ENCODE peak calls at places on chromosomes 1 and 21, in seven cellular contexts. One of them, this sample, is unnamed.

GRCh38 chr1:46687095-46687659 is 15.5 kb downstream of the TEX38 start:
- DNase-seq in nephron progenitor cell: no peak
- DNase-seq in uterus: peak; percentile 75
- DNase-seq in lower lobe of right lung: peak; percentile 85
- DNase-seq in left lung: no peak
- DNase-seq in adrenal gland: peak; percentile 89
- DNase-seq in kidney epithelial cell: no peak
- DNase-seq in this sample: peak; percentile 93

GRCh38 chr1:206706298-206706791 is 21.6 kb downstream of the MAPKAPK2 start:
- DNase-seq in left lung: no peak
- DNase-seq in lower lobe of right lung: no peak
- DNase-seq in adrenal gland: peak; percentile 39
- DNase-seq in kidney epithelial cell: no peak
- DNase-seq in nephron progenitor cell: no peak
- DNase-seq in uterus: peak; percentile 46
- DNase-seq in this sample: peak; percentile 28

GRCh38 chr21:36747815-36748381 is 49.0 kb downstream of the SIM2 start:
- DNase-seq in adrenal gland: peak; percentile 59
- DNase-seq in uterus: no peak
- DNase-seq in nephron progenitor cell: peak; percentile 87
- DNase-seq in left lung: no peak
- DNase-seq in lower lobe of right lung: no peak
- DNase-seq in kidney epithelial cell: no peak
- DNase-seq in this sample: peak; percentile 66

GRCh38 chr1:46646844-46647243 is 21.3 kb downstream of the ATPAF1 start:
- DNase-seq in uterus: no peak
- DNase-seq in adrenal gland: no peak
- DNase-seq in nephron progenitor cell: no peak
- DNase-seq in kidney epithelial cell: no peak
- DNase-seq in lower lobe of right lung: no peak
- DNase-seq in left lung: no peak
- DNase-seq in this sample: no peak

GRCh38 chr1:23545851-23546250 is 13.4 kb downstream of the ID3 start:
- DNase-seq in nephron progenitor cell: no peak
- DNase-seq in kidney epithelial cell: no peak
- DNase-seq in uterus: no peak
- DNase-seq in adrenal gland: no peak
- DNase-seq in lower lobe of right lung: no peak
- DNase-seq in left lung: no peak
- DNase-seq in this sample: no peak

GRCh38 chr1:241443561-241443960 is 76.0 kb downstream of the FH start:
- DNase-seq in kidney epithelial cell: no peak
- DNase-seq in lower lobe of right lung: no peak
- DNase-seq in nephron progenitor cell: no peak
- DNase-seq in left lung: no peak
- DNase-seq in adrenal gland: no peak
- DNase-seq in uterus: no peak
- DNase-seq in this sample: no peak

GRCh38 chr1:81377406-81377805 is 423.3 kb upstream of the ADGRL2 start:
- DNase-seq in uterus: no peak
- DNase-seq in lower lobe of right lung: no peak
- DNase-seq in kidney epithelial cell: no peak
- DNase-seq in nephron progenitor cell: no peak
- DNase-seq in left lung: no peak
- DNase-seq in adrenal gland: no peak
- DNase-seq in this sample: no peak

GRCh38 chr1:224851850-224852261 is 77.6 kb upstream of the DNAH14 start:
- DNase-seq in adrenal gland: no peak
- DNase-seq in lower lobe of right lung: no peak
- DNase-seq in nephron progenitor cell: no peak
- DNase-seq in kidney epithelial cell: no peak
- DNase-seq in uterus: no peak
- DNase-seq in left lung: peak; percentile 45
- DNase-seq in this sample: peak; percentile 84

GRCh38 chr1:201562257-201562656 is 23.3 kb downstream of the NAV1 start:
- DNase-seq in nephron progenitor cell: peak; percentile 15
- DNase-seq in lower lobe of right lung: peak; percentile 16
- DNase-seq in uterus: no peak
- DNase-seq in left lung: no peak
- DNase-seq in kidney epithelial cell: no peak
- DNase-seq in adrenal gland: no peak
- DNase-seq in this sample: no peak

GRCh38 chr1:209455133-209455532 is 128.4 kb upstream of the CAMK1G start:
- DNase-seq in left lung: no peak
- DNase-seq in nephron progenitor cell: no peak
- DNase-seq in uterus: no peak
- DNase-seq in kidney epithelial cell: peak; percentile 48
- DNase-seq in adrenal gland: no peak
- DNase-seq in lower lobe of right lung: no peak
- DNase-seq in this sample: no peak

GRCh38 chr1:87866416-87866815 is 537.7 kb downstream of the LMO4 start:
- DNase-seq in nephron progenitor cell: no peak
- DNase-seq in uterus: no peak
- DNase-seq in left lung: no peak
- DNase-seq in adrenal gland: no peak
- DNase-seq in lower lobe of right lung: no peak
- DNase-seq in kidney epithelial cell: no peak
- DNase-seq in this sample: no peak

GRCh38 chr21:38170283-38170682 is 86.5 kb upstream of the KCNJ15 start:
- DNase-seq in kidney epithelial cell: no peak
- DNase-seq in lower lobe of right lung: peak; percentile 56
- DNase-seq in nephron progenitor cell: peak; percentile 23
- DNase-seq in left lung: no peak
- DNase-seq in adrenal gland: peak; percentile 16
- DNase-seq in uterus: no peak
- DNase-seq in this sample: no peak

GRCh38 chr1:209797978-209798639 is 7.8 kb downstream of the IRF6 start:
- DNase-seq in uterus: no peak
- DNase-seq in lower lobe of right lung: no peak
- DNase-seq in kidney epithelial cell: no peak
- DNase-seq in nephron progenitor cell: no peak
- DNase-seq in adrenal gland: no peak
- DNase-seq in left lung: no peak
- DNase-seq in this sample: no peak

GRCh38 chr1:106344494-106344893 is 712.0 kb upstream of the PRMT6 start:
- DNase-seq in left lung: no peak
- DNase-seq in nephron progenitor cell: no peak
- DNase-seq in kidney epithelial cell: no peak
- DNase-seq in lower lobe of right lung: no peak
- DNase-seq in uterus: no peak
- DNase-seq in adrenal gland: no peak
- DNase-seq in this sample: no peak

GRCh38 chr1:94620345-94621031 is 78.9 kb upstream of the F3 start:
- DNase-seq in left lung: no peak
- DNase-seq in uterus: no peak
- DNase-seq in nephron progenitor cell: no peak
- DNase-seq in adrenal gland: no peak
- DNase-seq in kidney epithelial cell: no peak
- DNase-seq in lower lobe of right lung: no peak
- DNase-seq in this sample: no peak

GRCh38 chr1:163035791-163036249 is 33.3 kb upstream of the RGS4 start:
- DNase-seq in left lung: no peak
- DNase-seq in kidney epithelial cell: peak; percentile 97
- DNase-seq in adrenal gland: no peak
- DNase-seq in uterus: no peak
- DNase-seq in lower lobe of right lung: no peak
- DNase-seq in nephron progenitor cell: peak; percentile 35
- DNase-seq in this sample: no peak

GRCh38 chr1:9721606-9722377 is 70.3 kb downstream of the PIK3CD start:
- DNase-seq in kidney epithelial cell: no peak
- DNase-seq in nephron progenitor cell: peak; percentile 81
- DNase-seq in left lung: peak; percentile 75
- DNase-seq in lower lobe of right lung: no peak
- DNase-seq in adrenal gland: peak; percentile 25
- DNase-seq in uterus: no peak
- DNase-seq in this sample: no peak

GRCh38 chr1:16425125-16426025 is 11.8 kb downstream of the SPATA21 start:
- DNase-seq in adrenal gland: no peak
- DNase-seq in uterus: no peak
- DNase-seq in lower lobe of right lung: no peak
- DNase-seq in nephron progenitor cell: no peak
- DNase-seq in left lung: no peak
- DNase-seq in kidney epithelial cell: no peak
- DNase-seq in this sample: no peak

GRCh38 chr1:209825591-209826433 is 2.0 kb upstream of the UTP25 start:
- DNase-seq in uterus: no peak
- DNase-seq in nephron progenitor cell: no peak
- DNase-seq in kidney epithelial cell: no peak
- DNase-seq in lower lobe of right lung: no peak
- DNase-seq in left lung: no peak
- DNase-seq in adrenal gland: no peak
- DNase-seq in this sample: no peak

GRCh38 chr1:222788328-222789156 is 26.3 kb upstream of the DISP1 start:
- DNase-seq in nephron progenitor cell: no peak
- DNase-seq in kidney epithelial cell: no peak
- DNase-seq in uterus: no peak
- DNase-seq in left lung: no peak
- DNase-seq in lower lobe of right lung: no peak
- DNase-seq in adrenal gland: peak; percentile 9
- DNase-seq in this sample: no peak

GRCh38 chr1:243910612-243911011 is 60.6 kb upstream of the AKT3 start:
- DNase-seq in kidney epithelial cell: no peak
- DNase-seq in nephron progenitor cell: no peak
- DNase-seq in adrenal gland: no peak
- DNase-seq in left lung: no peak
- DNase-seq in uterus: no peak
- DNase-seq in lower lobe of right lung: no peak
- DNase-seq in this sample: no peak

GRCh38 chr1:91730781-91731732 is 154.9 kb downstream of the TGFBR3 start:
- DNase-seq in kidney epithelial cell: no peak
- DNase-seq in nephron progenitor cell: no peak
- DNase-seq in adrenal gland: peak; percentile 96
- DNase-seq in lower lobe of right lung: peak; percentile 79
- DNase-seq in uterus: peak; percentile 89
- DNase-seq in left lung: no peak
- DNase-seq in this sample: peak; percentile 58

GRCh38 chr1:202802998-202803932 is 5.0 kb downstream of the KDM5B start:
- DNase-seq in adrenal gland: peak; percentile 37
- DNase-seq in kidney epithelial cell: no peak
- DNase-seq in uterus: no peak
- DNase-seq in lower lobe of right lung: peak; percentile 61
- DNase-seq in nephron progenitor cell: no peak
- DNase-seq in left lung: no peak
- DNase-seq in this sample: no peak

GRCh38 chr1:206575165-206575893 is 36.9 kb downstream of the EIF2D start:
- DNase-seq in lower lobe of right lung: peak; percentile 63
- DNase-seq in nephron progenitor cell: no peak
- DNase-seq in adrenal gland: peak; percentile 66
- DNase-seq in kidney epithelial cell: no peak
- DNase-seq in uterus: no peak
- DNase-seq in left lung: no peak
- DNase-seq in this sample: peak; percentile 68

GRCh38 chr1:201025571-201026002 is 2.1 kb upstream of the KIF21B start:
- DNase-seq in uterus: no peak
- DNase-seq in kidney epithelial cell: peak; percentile 56
- DNase-seq in adrenal gland: no peak
- DNase-seq in lower lobe of right lung: no peak
- DNase-seq in left lung: no peak
- DNase-seq in nephron progenitor cell: peak; percentile 31
- DNase-seq in this sample: no peak

GRCh38 chr1:24373044-24373443 is 40.5 kb downstream of the STPG1 start:
- DNase-seq in adrenal gland: no peak
- DNase-seq in nephron progenitor cell: no peak
- DNase-seq in lower lobe of right lung: no peak
- DNase-seq in kidney epithelial cell: no peak
- DNase-seq in left lung: no peak
- DNase-seq in uterus: no peak
- DNase-seq in this sample: no peak

GRCh38 chr1:47618222-47618720 is 180.4 kb downstream of the FOXD2 start:
- DNase-seq in left lung: no peak
- DNase-seq in uterus: no peak
- DNase-seq in lower lobe of right lung: no peak
- DNase-seq in nephron progenitor cell: no peak
- DNase-seq in adrenal gland: no peak
- DNase-seq in kidney epithelial cell: no peak
- DNase-seq in this sample: no peak

GRCh38 chr1:27342778-27343638 is 1.2 kb downstream of the SYTL1 start:
- DNase-seq in adrenal gland: no peak
- DNase-seq in kidney epithelial cell: no peak
- DNase-seq in left lung: peak; percentile 92
- DNase-seq in uterus: no peak
- DNase-seq in nephron progenitor cell: peak; percentile 34
- DNase-seq in lower lobe of right lung: peak; percentile 82
- DNase-seq in this sample: peak; percentile 88

GRCh38 chr1:245829861-245830260 is 675.1 kb downstream of the KIF26B start:
- DNase-seq in uterus: no peak
- DNase-seq in nephron progenitor cell: no peak
- DNase-seq in lower lobe of right lung: no peak
- DNase-seq in kidney epithelial cell: no peak
- DNase-seq in left lung: no peak
- DNase-seq in adrenal gland: no peak
- DNase-seq in this sample: no peak

GRCh38 chr1:58650141-58650540 is 49.7 kb downstream of the MYSM1 start:
- DNase-seq in adrenal gland: no peak
- DNase-seq in left lung: no peak
- DNase-seq in nephron progenitor cell: no peak
- DNase-seq in lower lobe of right lung: no peak
- DNase-seq in uterus: no peak
- DNase-seq in kidney epithelial cell: no peak
- DNase-seq in this sample: no peak
- TF ChIP-seq CTCF in adrenal gland: no peak
- TF ChIP-seq CTCF in left lung: no peak
- TF ChIP-seq CTCF in nephron progenitor cell: no peak
- TF ChIP-seq CTCF in lower lobe of right lung: no peak
- TF ChIP-seq CTCF in uterus: no peak
- TF ChIP-seq CTCF in kidney epithelial cell: no peak
- TF ChIP-seq CTCF in this sample: no peak

GRCh38 chr1:118077331-118078055 is 107.5 kb downstream of the SPAG17 start:
- DNase-seq in kidney epithelial cell: no peak
- DNase-seq in adrenal gland: peak; percentile 11
- DNase-seq in uterus: no peak
- DNase-seq in lower lobe of right lung: no peak
- DNase-seq in nephron progenitor cell: no peak
- DNase-seq in left lung: no peak
- DNase-seq in this sample: peak; percentile 55
- TF ChIP-seq CTCF in kidney epithelial cell: peak; percentile 50
- TF ChIP-seq CTCF in adrenal gland: no peak
- TF ChIP-seq CTCF in uterus: peak; percentile 4
- TF ChIP-seq CTCF in lower lobe of right lung: peak; percentile 33
- TF ChIP-seq CTCF in nephron progenitor cell: peak; percentile 56
- TF ChIP-seq CTCF in left lung: peak; percentile 24
- TF ChIP-seq CTCF in this sample: peak; percentile 56

GRCh38 chr1:197399691-197400521 is 131.9 kb downstream of the CRB1 start:
- DNase-seq in left lung: no peak
- DNase-seq in nephron progenitor cell: peak; percentile 10
- DNase-seq in kidney epithelial cell: peak; percentile 1
- DNase-seq in adrenal gland: peak; percentile 4
- DNase-seq in uterus: no peak
- DNase-seq in lower lobe of right lung: no peak
- DNase-seq in this sample: peak; percentile 25
- TF ChIP-seq CTCF in left lung: no peak
- TF ChIP-seq CTCF in nephron progenitor cell: peak; percentile 63
- TF ChIP-seq CTCF in kidney epithelial cell: peak; percentile 65
- TF ChIP-seq CTCF in adrenal gland: peak; percentile 24
- TF ChIP-seq CTCF in uterus: no peak
- TF ChIP-seq CTCF in lower lobe of right lung: peak; percentile 27
- TF ChIP-seq CTCF in this sample: peak; percentile 40

DNA sequence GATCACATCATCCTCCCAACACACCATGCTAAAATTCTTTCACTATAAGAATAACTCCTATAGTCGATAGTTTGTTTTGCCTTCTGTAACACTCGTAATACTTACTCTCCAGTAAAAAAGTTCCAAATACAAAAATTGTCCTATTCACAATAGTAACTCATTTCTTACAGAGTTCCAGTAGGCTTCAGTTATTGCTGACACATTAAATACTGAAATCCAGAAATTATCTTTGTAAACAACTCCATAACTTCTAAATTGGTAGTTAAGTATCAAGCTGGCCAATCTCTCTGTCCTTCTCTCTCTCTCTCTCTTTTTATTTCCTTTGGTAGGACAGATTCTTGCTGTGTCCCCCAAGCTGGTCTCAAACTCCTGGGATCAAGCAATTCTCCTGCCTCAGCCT is 49.6 kb upstream of the FOXD3 start:
- DNase-seq in uterus: no peak
- DNase-seq in kidney epithelial cell: no peak
- DNase-seq in nephron progenitor cell: no peak
- DNase-seq in adrenal gland: no peak
- DNase-seq in lower lobe of right lung: no peak
- DNase-seq in left lung: no peak
- DNase-seq in this sample: no peak
- TF ChIP-seq CTCF in uterus: no peak
- TF ChIP-seq CTCF in kidney epithelial cell: no peak
- TF ChIP-seq CTCF in nephron progenitor cell: no peak
- TF ChIP-seq CTCF in adrenal gland: no peak
- TF ChIP-seq CTCF in lower lobe of right lung: no peak
- TF ChIP-seq CTCF in left lung: no peak
- TF ChIP-seq CTCF in this sample: no peak